ENCODE peak calls at places on chromosomes 11 and 22, in nine cellular contexts. One of them, this sample, is unnamed.
A peak's percentile ranks its signal among the peaks of the same experiment; 100 is the strongest.

GRCh38 chr11:103488021-103488420 is 378.8 kb downstream of the DYNC2H1 start:
- DNase-seq in neuronal stem cell: no peak
- DNase-seq in fibroblast of lung: peak; percentile 85
- DNase-seq in naive thymus-derived CD4-positive, alpha-beta T cell: no peak
- DNase-seq in CD4-positive, alpha-beta memory T cell: no peak
- DNase-seq in K562: no peak
- DNase-seq in psoas muscle: no peak
- DNase-seq in effector memory CD4-positive, alpha-beta T cell: no peak
- DNase-seq in HCT116: no peak
- DNase-seq in this sample: no peak

GRCh38 chr11:59186130-59186594 is 14.2 kb downstream of the DTX4 start:
- DNase-seq in neuronal stem cell: no peak
- DNase-seq in psoas muscle: no peak
- DNase-seq in fibroblast of lung: no peak
- DNase-seq in effector memory CD4-positive, alpha-beta T cell: no peak
- DNase-seq in CD4-positive, alpha-beta memory T cell: peak; percentile 43
- DNase-seq in naive thymus-derived CD4-positive, alpha-beta T cell: peak; percentile 19
- DNase-seq in K562: peak; percentile 84
- DNase-seq in HCT116: peak; percentile 57
- DNase-seq in this sample: peak; percentile 39

GRCh38 chr11:46537851-46538295 is 56.0 kb downstream of the AMBRA1 start:
- DNase-seq in effector memory CD4-positive, alpha-beta T cell: peak; percentile 25
- DNase-seq in K562: peak; percentile 79
- DNase-seq in HCT116: peak; percentile 68
- DNase-seq in CD4-positive, alpha-beta memory T cell: peak; percentile 62
- DNase-seq in naive thymus-derived CD4-positive, alpha-beta T cell: peak; percentile 49
- DNase-seq in psoas muscle: peak; percentile 53
- DNase-seq in neuronal stem cell: peak; percentile 86
- DNase-seq in fibroblast of lung: peak; percentile 63
- DNase-seq in this sample: peak; percentile 18

GRCh38 chr11:74170694-74171629 is at the start of the genes C2CD3 and PPME1:
- DNase-seq in psoas muscle: peak; percentile 98
- DNase-seq in effector memory CD4-positive, alpha-beta T cell: peak; percentile 99
- DNase-seq in neuronal stem cell: peak; percentile 99
- DNase-seq in HCT116: peak; percentile 99
- DNase-seq in fibroblast of lung: peak; percentile 99
- DNase-seq in CD4-positive, alpha-beta memory T cell: peak; percentile 99
- DNase-seq in K562: peak; percentile 90
- DNase-seq in naive thymus-derived CD4-positive, alpha-beta T cell: peak; percentile 99
- DNase-seq in this sample: peak; percentile 90

GRCh38 chr11:120883404-120884135 is 140.3 kb upstream of the TBCEL start:
- DNase-seq in neuronal stem cell: no peak
- DNase-seq in fibroblast of lung: peak; percentile 79
- DNase-seq in naive thymus-derived CD4-positive, alpha-beta T cell: no peak
- DNase-seq in K562: no peak
- DNase-seq in CD4-positive, alpha-beta memory T cell: no peak
- DNase-seq in psoas muscle: peak; percentile 31
- DNase-seq in effector memory CD4-positive, alpha-beta T cell: no peak
- DNase-seq in HCT116: no peak
- DNase-seq in this sample: no peak

GRCh38 chr11:122808494-122808893 is 29.8 kb upstream of the CRTAM start:
- DNase-seq in HCT116: no peak
- DNase-seq in fibroblast of lung: peak; percentile 68
- DNase-seq in K562: no peak
- DNase-seq in CD4-positive, alpha-beta memory T cell: no peak
- DNase-seq in neuronal stem cell: no peak
- DNase-seq in effector memory CD4-positive, alpha-beta T cell: no peak
- DNase-seq in naive thymus-derived CD4-positive, alpha-beta T cell: no peak
- DNase-seq in psoas muscle: no peak
- DNase-seq in this sample: no peak

GRCh38 chr11:69495441-69496201 is 14.2 kb downstream of the LINC01488 start:
- DNase-seq in fibroblast of lung: no peak
- DNase-seq in effector memory CD4-positive, alpha-beta T cell: no peak
- DNase-seq in K562: no peak
- DNase-seq in psoas muscle: peak; percentile 7
- DNase-seq in CD4-positive, alpha-beta memory T cell: no peak
- DNase-seq in naive thymus-derived CD4-positive, alpha-beta T cell: no peak
- DNase-seq in neuronal stem cell: no peak
- DNase-seq in HCT116: no peak
- DNase-seq in this sample: no peak

GRCh38 chr11:117072517-117073218 is 25.6 kb downstream of the SIK3 start:
- DNase-seq in naive thymus-derived CD4-positive, alpha-beta T cell: no peak
- DNase-seq in HCT116: peak; percentile 91
- DNase-seq in CD4-positive, alpha-beta memory T cell: no peak
- DNase-seq in fibroblast of lung: peak; percentile 96
- DNase-seq in neuronal stem cell: no peak
- DNase-seq in psoas muscle: no peak
- DNase-seq in K562: peak; percentile 56
- DNase-seq in effector memory CD4-positive, alpha-beta T cell: no peak
- DNase-seq in this sample: no peak

GRCh38 chr11:27719575-27719925 is 19.3 kb upstream of the BDNF start:
- DNase-seq in K562: no peak
- DNase-seq in CD4-positive, alpha-beta memory T cell: no peak
- DNase-seq in naive thymus-derived CD4-positive, alpha-beta T cell: no peak
- DNase-seq in fibroblast of lung: no peak
- DNase-seq in psoas muscle: no peak
- DNase-seq in HCT116: no peak
- DNase-seq in effector memory CD4-positive, alpha-beta T cell: no peak
- DNase-seq in neuronal stem cell: no peak
- DNase-seq in this sample: no peak

GRCh38 chr11:128437137-128437536 is 150.2 kb downstream of the ETS1 start:
- DNase-seq in K562: no peak
- DNase-seq in naive thymus-derived CD4-positive, alpha-beta T cell: no peak
- DNase-seq in fibroblast of lung: peak; percentile 74
- DNase-seq in psoas muscle: no peak
- DNase-seq in neuronal stem cell: no peak
- DNase-seq in CD4-positive, alpha-beta memory T cell: no peak
- DNase-seq in HCT116: no peak
- DNase-seq in effector memory CD4-positive, alpha-beta T cell: no peak
- DNase-seq in this sample: no peak

GRCh38 chr11:47378011-47378835 is at the start of gene SPI1:
- DNase-seq in HCT116: no peak
- DNase-seq in fibroblast of lung: no peak
- DNase-seq in naive thymus-derived CD4-positive, alpha-beta T cell: no peak
- DNase-seq in effector memory CD4-positive, alpha-beta T cell: no peak
- DNase-seq in K562: peak; percentile 88
- DNase-seq in CD4-positive, alpha-beta memory T cell: no peak
- DNase-seq in psoas muscle: peak; percentile 50
- DNase-seq in neuronal stem cell: no peak
- DNase-seq in this sample: no peak

GRCh38 chr11:27118371-27118770 is 77.8 kb downstream of the BBOX1 start:
- DNase-seq in effector memory CD4-positive, alpha-beta T cell: no peak
- DNase-seq in HCT116: no peak
- DNase-seq in neuronal stem cell: no peak
- DNase-seq in K562: no peak
- DNase-seq in CD4-positive, alpha-beta memory T cell: no peak
- DNase-seq in naive thymus-derived CD4-positive, alpha-beta T cell: no peak
- DNase-seq in fibroblast of lung: no peak
- DNase-seq in psoas muscle: no peak
- DNase-seq in this sample: no peak

GRCh38 chr22:17946691-17947367 is 77.5 kb downstream of the MICAL3 start:
- DNase-seq in CD4-positive, alpha-beta memory T cell: no peak
- DNase-seq in naive thymus-derived CD4-positive, alpha-beta T cell: no peak
- DNase-seq in effector memory CD4-positive, alpha-beta T cell: no peak
- DNase-seq in neuronal stem cell: no peak
- DNase-seq in fibroblast of lung: no peak
- DNase-seq in HCT116: no peak
- DNase-seq in K562: no peak
- DNase-seq in psoas muscle: no peak
- DNase-seq in this sample: no peak

GRCh38 chr22:49207008-49207775 is 620.5 kb downstream of the BRD1 start:
- DNase-seq in CD4-positive, alpha-beta memory T cell: no peak
- DNase-seq in naive thymus-derived CD4-positive, alpha-beta T cell: no peak
- DNase-seq in K562: no peak
- DNase-seq in fibroblast of lung: no peak
- DNase-seq in psoas muscle: no peak
- DNase-seq in neuronal stem cell: no peak
- DNase-seq in HCT116: no peak
- DNase-seq in effector memory CD4-positive, alpha-beta T cell: no peak
- DNase-seq in this sample: no peak

GRCh38 chr22:49203863-49204598 is 623.6 kb downstream of the BRD1 start:
- DNase-seq in CD4-positive, alpha-beta memory T cell: no peak
- DNase-seq in fibroblast of lung: no peak
- DNase-seq in psoas muscle: no peak
- DNase-seq in K562: no peak
- DNase-seq in HCT116: no peak
- DNase-seq in naive thymus-derived CD4-positive, alpha-beta T cell: no peak
- DNase-seq in effector memory CD4-positive, alpha-beta T cell: no peak
- DNase-seq in neuronal stem cell: no peak
- DNase-seq in this sample: no peak

GRCh38 chr22:49204599-49205214 is 623.0 kb downstream of the BRD1 start:
- DNase-seq in CD4-positive, alpha-beta memory T cell: no peak
- DNase-seq in HCT116: no peak
- DNase-seq in effector memory CD4-positive, alpha-beta T cell: no peak
- DNase-seq in psoas muscle: no peak
- DNase-seq in naive thymus-derived CD4-positive, alpha-beta T cell: no peak
- DNase-seq in K562: no peak
- DNase-seq in fibroblast of lung: no peak
- DNase-seq in neuronal stem cell: no peak
- DNase-seq in this sample: no peak

GRCh38 chr22:49206281-49206680 is 621.4 kb downstream of the BRD1 start:
- DNase-seq in effector memory CD4-positive, alpha-beta T cell: no peak
- DNase-seq in fibroblast of lung: no peak
- DNase-seq in CD4-positive, alpha-beta memory T cell: no peak
- DNase-seq in naive thymus-derived CD4-positive, alpha-beta T cell: no peak
- DNase-seq in psoas muscle: no peak
- DNase-seq in HCT116: no peak
- DNase-seq in K562: no peak
- DNase-seq in neuronal stem cell: no peak
- DNase-seq in this sample: no peak

GRCh38 chr22:49205401-49205800 is 622.3 kb downstream of the BRD1 start:
- DNase-seq in neuronal stem cell: no peak
- DNase-seq in effector memory CD4-positive, alpha-beta T cell: no peak
- DNase-seq in HCT116: no peak
- DNase-seq in K562: no peak
- DNase-seq in naive thymus-derived CD4-positive, alpha-beta T cell: no peak
- DNase-seq in psoas muscle: no peak
- DNase-seq in CD4-positive, alpha-beta memory T cell: no peak
- DNase-seq in fibroblast of lung: no peak
- DNase-seq in this sample: no peak
- H3K9me3 ChIP-seq in neuronal stem cell: no peaks in the 10 kb centered on the region
- H3K9me3 ChIP-seq in effector memory CD4-positive, alpha-beta T cell: no peaks in the 10 kb centered on the region
- H3K9me3 ChIP-seq in HCT116: no peaks in the 10 kb centered on the region
- H3K9me3 ChIP-seq in K562: no peaks in the 10 kb centered on the region
- H3K9me3 ChIP-seq in naive thymus-derived CD4-positive, alpha-beta T cell: no peaks in the 10 kb centered on the region
- H3K9me3 ChIP-seq in psoas muscle: no peaks in the 10 kb centered on the region
- H3K9me3 ChIP-seq in CD4-positive, alpha-beta memory T cell: no peaks in the 10 kb centered on the region
- H3K9me3 ChIP-seq in fibroblast of lung: no peaks in the 10 kb centered on the region
- H3K9me3 ChIP-seq in this sample: no peaks in the 10 kb centered on the region

DNA sequence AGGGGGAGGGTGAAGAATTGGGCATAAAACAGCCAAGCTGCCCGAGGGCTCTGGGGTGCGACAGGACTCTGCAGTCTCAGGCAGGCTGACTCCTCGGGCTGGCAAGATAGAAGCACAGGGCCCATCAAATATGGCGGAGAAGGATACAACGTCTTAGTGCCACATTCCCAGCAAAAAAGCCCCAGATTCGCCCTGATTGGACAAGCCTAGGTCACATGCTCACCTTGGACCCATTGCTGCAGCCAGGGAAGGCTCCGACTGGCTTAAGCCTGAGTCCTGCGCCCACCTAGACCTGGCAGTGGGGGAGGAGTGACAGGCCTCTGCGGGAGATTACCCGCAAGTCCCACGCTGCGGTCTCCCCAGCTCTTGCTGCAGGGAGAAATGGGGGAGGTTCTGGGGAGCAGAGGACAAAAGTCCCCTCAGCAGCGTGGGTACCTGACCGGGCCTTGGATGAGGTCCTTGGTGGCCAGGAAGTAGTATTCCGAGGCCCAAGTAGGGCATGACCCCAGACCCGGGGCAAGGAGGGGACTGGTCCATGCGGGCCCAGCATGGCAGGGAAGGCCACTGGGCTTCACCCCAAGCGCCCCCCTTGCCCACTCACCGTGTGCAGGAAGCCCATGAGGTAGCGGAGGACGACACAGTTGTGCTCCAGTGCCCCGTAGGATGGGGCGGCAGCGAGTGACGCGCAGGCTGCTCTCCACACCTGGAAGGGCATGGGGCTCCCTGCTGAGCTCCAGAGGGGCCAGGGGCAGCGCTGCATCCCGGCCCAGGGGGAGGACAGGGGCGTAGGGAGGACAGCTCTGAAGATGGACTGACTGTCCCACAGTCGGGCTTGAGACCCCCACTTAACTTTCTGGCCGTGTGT is 113.0 kb downstream of the ARHGAP8 start:
- DNase-seq in effector memory CD4-positive, alpha-beta T cell: no peak
- DNase-seq in psoas muscle: no peak
- DNase-seq in neuronal stem cell: no peak
- DNase-seq in K562: no peak
- DNase-seq in CD4-positive, alpha-beta memory T cell: no peak
- DNase-seq in HCT116: no peak
- DNase-seq in fibroblast of lung: no peak
- DNase-seq in naive thymus-derived CD4-positive, alpha-beta T cell: no peak
- DNase-seq in this sample: no peak
- H3K9me3 ChIP-seq in effector memory CD4-positive, alpha-beta T cell: no peaks in the 10 kb centered on the region
- H3K9me3 ChIP-seq in psoas muscle: no peaks in the 10 kb centered on the region
- H3K9me3 ChIP-seq in neuronal stem cell: no peaks in the 10 kb centered on the region
- H3K9me3 ChIP-seq in K562: no peaks in the 10 kb centered on the region
- H3K9me3 ChIP-seq in CD4-positive, alpha-beta memory T cell: no peaks in the 10 kb centered on the region
- H3K9me3 ChIP-seq in HCT116: no peaks in the 10 kb centered on the region
- H3K9me3 ChIP-seq in fibroblast of lung: no peaks in the 10 kb centered on the region
- H3K9me3 ChIP-seq in naive thymus-derived CD4-positive, alpha-beta T cell: no peaks in the 10 kb centered on the region
- H3K9me3 ChIP-seq in this sample: no peaks in the 10 kb centered on the region

DNA sequence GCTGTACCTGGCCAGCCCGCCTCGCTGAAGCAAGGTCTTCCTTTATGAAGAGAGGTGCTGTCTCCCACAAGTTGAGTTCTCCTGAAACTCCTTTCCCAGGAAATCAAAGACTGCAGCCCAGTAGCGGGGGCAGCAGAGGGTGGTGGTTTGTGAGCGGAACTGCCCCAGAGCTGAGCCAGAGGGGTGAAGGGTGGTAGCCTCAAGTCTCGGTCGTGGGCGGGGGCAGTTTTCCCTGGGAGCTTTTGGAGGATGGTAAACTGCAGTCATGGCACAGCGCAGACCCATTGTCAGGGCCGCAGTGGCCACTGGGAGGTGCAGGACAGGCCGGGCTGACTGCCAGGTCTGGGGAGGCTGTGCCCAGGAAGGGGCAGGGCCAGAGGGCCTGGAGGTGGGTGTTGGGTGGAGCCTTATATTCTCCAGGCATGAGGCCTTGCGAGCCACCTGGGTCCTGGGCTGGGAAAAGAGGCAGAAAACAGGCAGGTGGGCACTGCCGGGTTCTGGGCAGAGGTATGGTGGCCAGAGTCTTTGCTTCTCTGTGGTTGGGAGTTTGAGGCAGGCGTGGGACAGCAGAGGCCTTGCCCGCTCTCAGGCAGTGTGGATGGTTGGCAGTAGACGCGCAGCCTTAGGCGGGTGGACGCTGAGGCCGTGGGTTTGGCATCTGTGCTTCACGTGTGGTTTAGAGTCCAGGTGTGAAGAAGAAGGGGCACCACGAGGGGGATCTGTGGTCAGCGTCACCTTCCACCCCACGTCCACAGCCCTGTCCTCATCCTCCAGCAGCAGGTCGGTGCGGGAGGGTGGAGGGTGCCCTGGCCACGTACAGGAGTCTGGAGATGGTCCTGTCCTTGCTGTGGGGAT is 1176.4 kb downstream of the BRD1 start:
- DNase-seq in fibroblast of lung: no peak
- DNase-seq in psoas muscle: no peak
- DNase-seq in naive thymus-derived CD4-positive, alpha-beta T cell: no peak
- DNase-seq in effector memory CD4-positive, alpha-beta T cell: no peak
- DNase-seq in K562: no peak
- DNase-seq in CD4-positive, alpha-beta memory T cell: no peak
- DNase-seq in neuronal stem cell: no peak
- DNase-seq in HCT116: peak; percentile 2
- DNase-seq in this sample: no peak
- H3K9me3 ChIP-seq in fibroblast of lung: no peaks in the 10 kb centered on the region
- H3K9me3 ChIP-seq in psoas muscle: no peaks in the 10 kb centered on the region
- H3K9me3 ChIP-seq in naive thymus-derived CD4-positive, alpha-beta T cell: no peaks in the 10 kb centered on the region
- H3K9me3 ChIP-seq in effector memory CD4-positive, alpha-beta T cell: no peaks in the 10 kb centered on the region
- H3K9me3 ChIP-seq in K562: no peaks in the 10 kb centered on the region
- H3K9me3 ChIP-seq in CD4-positive, alpha-beta memory T cell: no peaks in the 10 kb centered on the region
- H3K9me3 ChIP-seq in neuronal stem cell: no peaks in the 10 kb centered on the region
- H3K9me3 ChIP-seq in HCT116: no peaks in the 10 kb centered on the region
- H3K9me3 ChIP-seq in this sample: no peaks in the 10 kb centered on the region

GRCh38 chr22:48869788-48870187 is 957.9 kb downstream of the BRD1 start:
- DNase-seq in fibroblast of lung: no peak
- DNase-seq in effector memory CD4-positive, alpha-beta T cell: no peak
- DNase-seq in naive thymus-derived CD4-positive, alpha-beta T cell: no peak
- DNase-seq in K562: no peak
- DNase-seq in psoas muscle: no peak
- DNase-seq in HCT116: no peak
- DNase-seq in CD4-positive, alpha-beta memory T cell: no peak
- DNase-seq in neuronal stem cell: no peak
- DNase-seq in this sample: no peak
- H3K9me3 ChIP-seq in fibroblast of lung: no peaks in the 10 kb centered on the region
- H3K9me3 ChIP-seq in effector memory CD4-positive, alpha-beta T cell: no peaks in the 10 kb centered on the region
- H3K9me3 ChIP-seq in naive thymus-derived CD4-positive, alpha-beta T cell: no peaks in the 10 kb centered on the region
- H3K9me3 ChIP-seq in K562: no peaks in the 10 kb centered on the region
- H3K9me3 ChIP-seq in psoas muscle: no peaks in the 10 kb centered on the region
- H3K9me3 ChIP-seq in HCT116: no peaks in the 10 kb centered on the region
- H3K9me3 ChIP-seq in CD4-positive, alpha-beta memory T cell: no peaks in the 10 kb centered on the region
- H3K9me3 ChIP-seq in neuronal stem cell: no peaks in the 10 kb centered on the region
- H3K9me3 ChIP-seq in this sample: no peaks in the 10 kb centered on the region